ENCODE peak calls at places on chromosomes 13 and 19, in four cellular contexts. R is HepG2, D is H1, Y is K562. G is an unnamed sample. For H3K36me3, the result is how much of the 10 kb centered on the place peaks cover.

GRCh38 chr19:7998081-7998480 is 7.4 kb downstream of the ELAVL1 start:
- DNase-seq in R (no peak), D (no peak), Y (no peak), G (no peak)

GRCh38 chr19:41748012-41748411 is 7.3 kb upstream of the CEACAM6 start:
- DNase-seq in R (no peak), D (no peak), Y (no peak), G (no peak)

GRCh38 chr13:105338044-105338443 is 1197.4 kb downstream of the EFNB2 start:
- DNase-seq in R (no peak), D (no peak), Y (no peak), G (no peak)

GRCh38 chr13:80712026-80712425 is 371.1 kb upstream of the SPRY2 start:
- DNase-seq in R (no peak), D (no peak), Y (no peak), G (no peak)

GRCh38 chr13:23699271-23699670 is 129.1 kb downstream of the TNFRSF19 start:
- DNase-seq in R (no peak), D (no peak), Y (no peak), G (no peak)

GRCh38 chr13:73996569-73996968 is 137.6 kb downstream of the KLF12 start:
- DNase-seq in R (no peak), D (no peak), Y (no peak), G (no peak)

GRCh38 chr19:55640577-55641375 is at the start of gene ZNF580:
- DNase-seq in R (peak), D (no peak), Y (peak), G (no peak)

GRCh38 chr13:105972811-105973590 is 562.5 kb downstream of the EFNB2 start:
- DNase-seq in R (no peak), D (no peak), Y (no peak), G (no peak)

GRCh38 chr13:110944121-110944967 is 29.5 kb upstream of the ANKRD10 start:
- DNase-seq in R (peak), D (no peak), Y (peak), G (peak)

GRCh38 chr13:30737511-30738342 is 2.4 kb downstream of the ALOX5AP start:
- DNase-seq in R (no peak), D (no peak), Y (no peak), G (no peak)

GRCh38 chr19:34962945-34963530 is 991 bp downstream of the ZNF792 start:
- DNase-seq in R (no peak), D (no peak), Y (peak), G (no peak)

GRCh38 chr13:108897955-108898354 is 268.5 kb downstream of the MYO16 start:
- DNase-seq in R (no peak), D (no peak), Y (no peak), G (no peak)

GRCh38 chr13:77034883-77035282 is 7.9 kb upstream of the FBXL3 start:
- DNase-seq in R (no peak), D (no peak), Y (no peak), G (no peak)

GRCh38 chr13:111031531-111031961 is 83.6 kb upstream of the ARHGEF7 start:
- DNase-seq in R (no peak), D (no peak), Y (no peak), G (no peak)

GRCh38 chr13:50955212-50955611 is 45.6 kb downstream of the RNASEH2B start:
- DNase-seq in R (no peak), D (no peak), Y (no peak), G (no peak)

GRCh38 chr13:28548872-28549271 is 53.9 kb upstream of the FLT1 start:
- DNase-seq in R (no peak), D (no peak), Y (no peak), G (no peak)

GRCh38 chr13:91369432-91369831 is 21.9 kb downstream of the MIR17HG start:
- DNase-seq in R (no peak), D (no peak), Y (peak), G (no peak)

GRCh38 chr13:25905411-25906010 is 146.3 kb downstream of the SHISA2 start:
- DNase-seq in R (no peak), D (no peak), Y (no peak), G (no peak)

GRCh38 chr19:8577741-8578140 is 499 bp upstream of the MYO1F start:
- DNase-seq in R (no peak), D (no peak), Y (no peak), G (no peak)

GRCh38 chr13:73338389-73338788 is 279.6 kb downstream of the KLF5 start:
- DNase-seq in R (no peak), D (no peak), Y (no peak), G (no peak)

GRCh38 chr19:5436101-5436947 is 18.9 kb upstream of the ZNRF4 start:
- DNase-seq in R (no peak), D (peak), Y (peak), G (no peak)

GRCh38 chr13:41144576-41144975 is 12.0 kb upstream of the KBTBD6 start:
- DNase-seq in R (no peak), D (no peak), Y (no peak), G (no peak)

GRCh38 chr19:7729211-7729610 is 2.7 kb downstream of the CLEC4G start:
- DNase-seq in R (no peak), D (no peak), Y (peak), G (no peak)

GRCh38 chr13:110746443-110746842 is 32.9 kb downstream of the ING1 start:
- DNase-seq in R (no peak), D (no peak), Y (no peak), G (no peak)

GRCh38 chr13:24863748-24864540 is 100.0 kb downstream of the RNF17 start:
- DNase-seq in R (no peak), D (no peak), Y (peak), G (no peak)

GRCh38 chr13:53126803-53127202 is 98.2 kb downstream of the OLFM4 start:
- DNase-seq in R (no peak), D (no peak), Y (no peak), G (no peak)

GRCh38 chr19:7869453-7869909 is 4.7 kb downstream of the PRR36 start:
- DNase-seq in R (peak), D (no peak), Y (peak), G (no peak)

GRCh38 chr13:89383891-89384290 is 1712.7 kb downstream of the SLITRK5 start:
- DNase-seq in R (no peak), D (no peak), Y (no peak), G (no peak)

GRCh38 chr13:92537485-92537884 is 689.1 kb upstream of the GPC6 start:
- DNase-seq in R (no peak), D (no peak), Y (no peak), G (no peak)

GRCh38 chr19:13143135-13143534 is 7.0 kb downstream of the STX10 start:
- DNase-seq in R (peak), D (no peak), Y (peak), G (no peak)

GRCh38 chr19:39502640-39503417 is 4.1 kb downstream of the DLL3 start:
- DNase-seq in R (peak), D (no peak), Y (peak), G (peak)

GRCh38 chr13:44814144-44814543 is 175.1 kb downstream of the NUFIP1 start:
- DNase-seq in R (no peak), D (no peak), Y (no peak), G (no peak)

GRCh38 chr13:113211774-113212173 is 2.4 kb downstream of the CUL4A start:
- DNase-seq in R (peak), D (no peak), Y (peak), G (no peak)

GRCh38 chr19:43316591-43317319 is 36.7 kb upstream of the CD177 start:
- DNase-seq in R (peak), D (peak), Y (peak), G (peak)

GRCh38 chr19:10670187-10670586 is 16.0 kb downstream of the ILF3 start:
- DNase-seq in R (no peak), D (no peak), Y (no peak), G (no peak)

GRCh38 chr13:23999411-23999810 is 102.1 kb upstream of the C1QTNF9B start:
- DNase-seq in R (no peak), D (no peak), Y (no peak), G (no peak)

GRCh38 chr19:14410775-14411134 is 8.4 kb downstream of the DDX39A start:
- DNase-seq in R (no peak), D (no peak), Y (no peak), G (no peak)
- H3K36me3 ChIP-seq in R (half or more), D (half or more), Y (half or more), G (half or more)

DNA sequence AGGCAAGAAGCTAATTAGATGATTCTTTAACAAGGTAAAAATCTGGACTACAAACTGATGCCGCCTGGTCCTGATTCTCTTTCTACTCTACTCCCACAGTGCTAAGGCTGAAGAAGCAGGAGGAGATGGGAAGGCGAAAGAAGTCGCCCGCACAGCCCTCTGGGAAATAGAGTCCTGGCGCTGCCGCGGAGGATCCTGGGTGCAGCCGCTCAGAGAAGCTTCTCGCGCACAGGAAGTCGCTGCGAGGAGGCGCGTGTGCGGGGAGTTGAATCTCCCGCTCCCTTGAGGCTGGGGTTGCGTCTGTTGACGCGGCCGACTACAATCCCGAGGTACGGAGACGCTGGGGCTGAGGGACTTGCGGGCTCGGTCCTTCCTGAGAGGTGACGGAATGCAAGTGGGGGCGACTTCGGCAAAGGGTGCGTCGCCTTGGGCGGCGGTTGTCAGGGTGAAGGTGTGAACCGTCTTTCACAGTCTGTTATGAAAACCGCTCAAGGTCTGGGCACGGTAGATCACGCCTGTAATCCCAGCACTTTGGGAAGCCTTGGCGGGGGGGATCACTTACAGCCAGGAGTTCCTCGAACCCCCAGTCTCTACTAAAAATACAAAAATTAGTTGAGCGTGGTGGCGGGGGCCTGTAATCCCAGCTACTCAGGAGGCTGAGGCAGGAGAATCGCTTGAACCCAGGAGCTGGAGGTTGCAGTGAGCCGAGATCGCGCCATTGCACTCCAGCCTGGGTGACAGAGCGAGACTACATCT is at the start of gene ZNF473:
- DNase-seq in R (peak), D (peak), Y (peak), G (no peak)
- TF ChIP-seq SP1 in R (peak), D (no peak), Y (peak), G (no peak)

DNA sequence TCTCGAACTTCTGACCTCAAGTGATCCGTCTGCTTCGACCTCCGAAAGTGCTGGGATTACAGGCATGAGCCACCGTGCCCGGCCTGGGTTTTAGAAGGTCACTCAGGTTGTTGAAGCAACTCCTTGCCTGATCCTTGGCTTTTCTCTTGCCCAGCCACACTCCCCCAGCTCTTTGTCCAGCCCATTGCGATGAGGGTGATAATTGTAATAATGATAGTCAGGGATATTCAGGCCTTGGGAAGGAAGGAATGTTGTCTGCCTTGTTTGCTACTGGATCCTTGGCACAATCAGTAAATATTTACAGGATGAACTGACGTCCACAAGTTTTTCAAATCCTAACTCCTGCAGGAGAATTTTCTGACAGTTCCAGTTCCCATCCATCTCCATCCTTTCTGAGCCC is 1.8 kb downstream of the THOP1 start:
- DNase-seq in R (no peak), D (no peak), Y (no peak), G (no peak)
- H3K36me3 ChIP-seq in R (under half), D (under half), Y (under half), G (under half)

DNA sequence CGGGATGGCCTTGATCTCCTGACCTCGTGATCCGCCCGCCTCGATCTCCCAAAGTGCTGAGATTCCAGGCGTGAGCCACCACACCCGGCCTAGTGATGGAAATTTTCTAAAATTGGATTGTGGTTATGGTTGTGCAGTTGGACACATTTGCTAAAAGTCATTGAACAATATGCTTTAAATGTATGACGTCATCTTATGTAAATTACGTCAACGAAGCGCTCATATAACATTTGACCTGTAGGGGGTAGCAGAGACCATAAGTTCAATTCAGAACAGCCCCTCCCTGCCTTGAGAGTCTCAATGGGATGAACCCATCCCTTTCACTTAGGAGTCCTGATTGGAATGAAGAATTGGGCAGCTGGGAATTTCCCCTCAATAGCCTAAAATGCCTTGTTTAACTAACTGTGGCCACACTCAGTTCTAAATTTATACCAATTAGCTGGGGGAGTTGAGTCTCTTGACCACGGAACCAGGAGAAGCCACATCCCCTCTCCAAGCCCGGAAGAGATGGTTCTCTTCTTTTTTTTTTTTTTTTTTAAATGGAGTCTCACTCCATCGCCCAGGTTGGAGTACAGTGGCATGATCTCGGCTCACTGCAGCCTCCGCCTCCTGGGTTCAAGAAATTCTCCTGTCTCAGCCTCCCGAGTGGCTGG is 15.2 kb upstream of the TLE6 start:
- DNase-seq in R (peak), D (no peak), Y (peak), G (peak)
- TF ChIP-seq SP1 in R (peak), D (no peak), Y (no peak), G (no peak)

GRCh38 chr19:46724468-46724867 is 7.6 kb upstream of the PRKD2 start:
- DNase-seq in R (no peak), D (no peak), Y (no peak), G (no peak)

GRCh38 chr19:46723023-46723461 is 6.1 kb upstream of the PRKD2 start:
- DNase-seq in R (no peak), D (no peak), Y (no peak), G (no peak)

GRCh38 chr19:46722004-46722380 is 5.1 kb upstream of the PRKD2 start:
- DNase-seq in R (no peak), D (no peak), Y (no peak), G (no peak)

GRCh38 chr19:46722421-46723022 is 5.6 kb upstream of the PRKD2 start:
- DNase-seq in R (no peak), D (no peak), Y (no peak), G (no peak)

GRCh38 chr19:46723471-46723870 is 6.6 kb upstream of the PRKD2 start:
- DNase-seq in R (no peak), D (no peak), Y (no peak), G (no peak)
- H3K36me3 ChIP-seq in R (half or more), D (half or more), Y (half or more), G (under half)

DNA sequence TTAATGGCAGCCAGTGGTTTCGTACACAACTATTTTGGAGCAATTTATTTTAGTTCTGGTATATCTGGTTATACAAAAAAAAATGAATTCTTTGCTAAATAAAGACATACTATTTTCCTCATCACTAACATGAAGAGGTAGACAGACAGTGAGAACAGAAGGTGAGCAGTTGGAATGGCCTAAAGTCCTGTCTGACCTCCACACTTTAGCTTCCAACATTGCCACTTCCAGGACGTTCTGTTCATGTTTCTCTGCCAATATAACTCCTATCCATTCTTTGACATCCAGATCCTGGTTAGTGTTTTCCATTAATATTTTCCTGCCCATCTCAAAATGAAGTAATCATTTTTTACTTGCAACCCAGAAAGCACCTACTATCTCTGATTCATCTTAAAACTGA is 112.9 kb upstream of the FRY start:
- DNase-seq in R (no peak), D (no peak), Y (no peak), G (no peak)
- TF ChIP-seq SP1 in R (no peak), D (no peak), Y (no peak), G (no peak)

GRCh38 chr19:17577698-17578097 is 22.2 kb downstream of the COLGALT1 start:
- DNase-seq in R (no peak), D (no peak), Y (no peak), G (no peak)

GRCh38 chr19:17579523-17580244 is 24.2 kb downstream of the COLGALT1 start:
- DNase-seq in R (no peak), D (peak), Y (peak), G (peak)

GRCh38 chr19:17580470-17581000 is 25.1 kb downstream of the COLGALT1 start:
- DNase-seq in R (no peak), D (no peak), Y (no peak), G (no peak)

GRCh38 chr19:17575871-17576757 is 20.7 kb downstream of the COLGALT1 start:
- DNase-seq in R (no peak), D (no peak), Y (peak), G (no peak)

GRCh38 chr19:17576758-17577532 is 21.5 kb downstream of the COLGALT1 start:
- DNase-seq in R (no peak), D (peak), Y (peak), G (peak)
- H3K36me3 ChIP-seq in R (half or more), D (under half), Y (half or more), G (under half)

DNA sequence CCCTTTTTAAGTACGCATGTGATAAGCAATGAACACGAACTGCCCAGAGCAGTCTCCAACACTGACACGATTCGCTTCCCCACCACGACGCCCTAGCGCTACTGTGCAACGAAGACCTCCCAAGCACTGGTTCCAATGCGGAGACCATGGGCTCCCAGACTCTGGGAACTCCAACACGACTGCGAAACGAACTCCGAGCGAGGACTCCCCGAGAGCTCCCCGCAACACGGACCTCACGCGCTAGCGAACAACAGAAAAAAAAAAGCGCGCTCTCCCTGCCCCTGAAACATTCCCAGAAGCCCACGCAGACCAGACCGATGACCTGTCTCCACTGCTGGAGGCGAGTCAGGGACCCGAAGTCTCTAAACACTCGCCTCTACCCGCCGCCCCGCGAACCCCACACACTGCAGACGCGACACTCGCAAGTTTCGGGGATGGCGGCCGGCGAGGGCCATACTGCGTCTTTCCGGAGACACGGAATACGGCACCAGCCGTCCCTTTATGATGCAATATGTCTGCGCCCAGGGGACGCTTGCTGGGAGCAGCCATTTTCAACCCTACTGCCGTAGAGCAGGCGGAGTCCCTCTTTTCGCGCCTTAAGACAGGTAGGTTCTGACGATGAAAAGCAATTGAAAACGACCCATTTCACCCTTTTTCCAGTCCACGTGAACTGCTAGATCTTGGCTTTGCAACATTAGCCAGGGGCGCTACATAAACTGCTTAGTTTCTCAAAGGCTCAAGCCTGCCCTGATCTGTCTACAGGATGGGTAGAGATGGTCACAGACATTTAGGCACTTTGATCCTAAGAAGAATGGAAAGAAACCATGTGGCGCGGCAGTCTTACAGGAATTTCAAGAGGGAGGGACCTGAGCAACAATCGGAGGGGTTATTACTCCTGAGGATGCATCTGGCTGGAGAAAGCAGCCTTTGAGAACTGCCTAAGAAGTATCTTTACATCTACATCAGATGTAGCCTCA is at the start of gene ZNF577:
- DNase-seq in R (no peak), D (peak), Y (no peak), G (no peak)
- TF ChIP-seq SP1 in R (no peak), D (peak), Y (no peak), G (no peak)

GRCh38 chr13:104326523-104326922 is 1260.3 kb upstream of the SLC10A2 start:
- DNase-seq in R (no peak), D (no peak), Y (no peak), G (no peak)

GRCh38 chr13:104321756-104322155 is 1255.5 kb upstream of the SLC10A2 start:
- DNase-seq in R (no peak), D (no peak), Y (no peak), G (no peak)

GRCh38 chr13:104327217-104327616 is 1261.0 kb upstream of the SLC10A2 start:
- DNase-seq in R (no peak), D (no peak), Y (no peak), G (no peak)
- H3K36me3 ChIP-seq in R (under half), D (under half), Y (under half), G (under half)

GRCh38 chr19:46373573-46374359 is 26.9 kb downstream of the PPP5C start:
- DNase-seq in R (no peak), D (peak), Y (no peak), G (no peak)
- TF ChIP-seq SP1 in R (no peak), D (peak), Y (no peak), G (no peak)